ENCODE peak calls at places on chromosomes 1 and 21, in seven cellular contexts. One of them, this sample, is unnamed.

GRCh38 chr1:978069-978834 is 3.6 kb downstream of the PERM1 start:
- DNase-seq in M059J: no peak
- DNase-seq in AML-193: no peak
- DNase-seq in fibroblast of pulmonary artery: no peak
- DNase-seq in HTR-8/SVneo: no peak
- DNase-seq in left lung: peak; percentile 65
- DNase-seq in iPS-NIHi11: no peak
- DNase-seq in this sample: no peak

GRCh38 chr21:39048574-39048973 is 134.7 kb downstream of the PSMG1 start:
- DNase-seq in HTR-8/SVneo: no peak
- DNase-seq in AML-193: no peak
- DNase-seq in left lung: no peak
- DNase-seq in iPS-NIHi11: no peak
- DNase-seq in M059J: peak; percentile 81
- DNase-seq in fibroblast of pulmonary artery: peak; percentile 70
- DNase-seq in this sample: no peak

GRCh38 chr1:228372183-228373003 is 34.2 kb downstream of the TRIM11 start:
- DNase-seq in M059J: no peak
- DNase-seq in iPS-NIHi11: no peak
- DNase-seq in fibroblast of pulmonary artery: no peak
- DNase-seq in left lung: peak; percentile 75
- DNase-seq in AML-193: no peak
- DNase-seq in HTR-8/SVneo: no peak
- DNase-seq in this sample: no peak

GRCh38 chr1:28091043-28091781 is 2.8 kb upstream of the EYA3 start:
- DNase-seq in M059J: peak; percentile 72
- DNase-seq in iPS-NIHi11: peak; percentile 44
- DNase-seq in left lung: no peak
- DNase-seq in HTR-8/SVneo: peak; percentile 53
- DNase-seq in fibroblast of pulmonary artery: peak; percentile 76
- DNase-seq in AML-193: peak; percentile 85
- DNase-seq in this sample: peak; percentile 68

GRCh38 chr1:8097077-8097799 is 71.1 kb upstream of the ERRFI1 start:
- DNase-seq in HTR-8/SVneo: no peak
- DNase-seq in fibroblast of pulmonary artery: peak; percentile 86
- DNase-seq in left lung: no peak
- DNase-seq in AML-193: no peak
- DNase-seq in M059J: peak; percentile 99
- DNase-seq in iPS-NIHi11: no peak
- DNase-seq in this sample: no peak

GRCh38 chr1:109630081-109630880 is 10.6 kb downstream of the AMPD2 start:
- DNase-seq in M059J: no peak
- DNase-seq in HTR-8/SVneo: no peak
- DNase-seq in AML-193: no peak
- DNase-seq in iPS-NIHi11: peak; percentile 90
- DNase-seq in left lung: peak; percentile 64
- DNase-seq in fibroblast of pulmonary artery: no peak
- DNase-seq in this sample: peak; percentile 21

GRCh38 chr1:154448271-154448905 is 43.2 kb downstream of the IL6R start:
- DNase-seq in fibroblast of pulmonary artery: no peak
- DNase-seq in AML-193: no peak
- DNase-seq in iPS-NIHi11: no peak
- DNase-seq in HTR-8/SVneo: no peak
- DNase-seq in left lung: no peak
- DNase-seq in M059J: no peak
- DNase-seq in this sample: no peak

GRCh38 chr1:225677350-225678124 is 24.6 kb upstream of the ENAH start:
- DNase-seq in fibroblast of pulmonary artery: no peak
- DNase-seq in left lung: no peak
- DNase-seq in M059J: no peak
- DNase-seq in HTR-8/SVneo: no peak
- DNase-seq in AML-193: no peak
- DNase-seq in iPS-NIHi11: peak; percentile 74
- DNase-seq in this sample: no peak

GRCh38 chr1:6472391-6472790 is 6.4 kb upstream of the TNFRSF25 start:
- DNase-seq in AML-193: no peak
- DNase-seq in left lung: no peak
- DNase-seq in HTR-8/SVneo: no peak
- DNase-seq in fibroblast of pulmonary artery: no peak
- DNase-seq in M059J: no peak
- DNase-seq in iPS-NIHi11: no peak
- DNase-seq in this sample: no peak

GRCh38 chr1:150150511-150151021 is 850 bp downstream of the PLEKHO1 start:
- DNase-seq in M059J: peak; percentile 49
- DNase-seq in iPS-NIHi11: peak; percentile 55
- DNase-seq in fibroblast of pulmonary artery: no peak
- DNase-seq in AML-193: no peak
- DNase-seq in HTR-8/SVneo: no peak
- DNase-seq in left lung: peak; percentile 86
- DNase-seq in this sample: peak; percentile 29

GRCh38 chr1:194865367-194865766 is 1679.0 kb upstream of the B3GALT2 start:
- DNase-seq in left lung: no peak
- DNase-seq in M059J: no peak
- DNase-seq in HTR-8/SVneo: no peak
- DNase-seq in iPS-NIHi11: no peak
- DNase-seq in fibroblast of pulmonary artery: no peak
- DNase-seq in AML-193: no peak
- DNase-seq in this sample: no peak

GRCh38 chr21:15124731-15125130 is 59.9 kb upstream of the NRIP1 start:
- DNase-seq in M059J: no peak
- DNase-seq in left lung: no peak
- DNase-seq in fibroblast of pulmonary artery: no peak
- DNase-seq in iPS-NIHi11: no peak
- DNase-seq in AML-193: no peak
- DNase-seq in HTR-8/SVneo: no peak
- DNase-seq in this sample: no peak

GRCh38 chr1:79198841-79199240 is 192.3 kb upstream of the ADGRL4 start:
- DNase-seq in iPS-NIHi11: no peak
- DNase-seq in HTR-8/SVneo: peak; percentile 7
- DNase-seq in M059J: peak; percentile 63
- DNase-seq in fibroblast of pulmonary artery: peak; percentile 75
- DNase-seq in AML-193: no peak
- DNase-seq in left lung: no peak
- DNase-seq in this sample: no peak

GRCh38 chr1:45518910-45519309 is 2.8 kb downstream of the PRDX1 start:
- DNase-seq in M059J: no peak
- DNase-seq in fibroblast of pulmonary artery: peak; percentile 20
- DNase-seq in AML-193: no peak
- DNase-seq in HTR-8/SVneo: no peak
- DNase-seq in left lung: no peak
- DNase-seq in iPS-NIHi11: no peak
- DNase-seq in this sample: no peak

GRCh38 chr1:155062151-155062686 is 1.3 kb upstream of the EFNA4 start:
- DNase-seq in M059J: no peak
- DNase-seq in AML-193: no peak
- DNase-seq in iPS-NIHi11: peak; percentile 79
- DNase-seq in fibroblast of pulmonary artery: no peak
- DNase-seq in HTR-8/SVneo: no peak
- DNase-seq in left lung: no peak
- DNase-seq in this sample: no peak

GRCh38 chr1:246705368-246705767 is 18.8 kb upstream of the SCCPDH start:
- DNase-seq in fibroblast of pulmonary artery: peak; percentile 90
- DNase-seq in iPS-NIHi11: no peak
- DNase-seq in M059J: peak; percentile 59
- DNase-seq in left lung: no peak
- DNase-seq in HTR-8/SVneo: peak; percentile 78
- DNase-seq in AML-193: no peak
- DNase-seq in this sample: no peak

GRCh38 chr1:51926171-51926812 is 47.8 kb upstream of the NRDC start:
- DNase-seq in left lung: no peak
- DNase-seq in iPS-NIHi11: peak; percentile 34
- DNase-seq in fibroblast of pulmonary artery: peak; percentile 73
- DNase-seq in M059J: peak; percentile 58
- DNase-seq in HTR-8/SVneo: peak; percentile 23
- DNase-seq in AML-193: no peak
- DNase-seq in this sample: no peak

GRCh38 chr1:23505851-23506250 is 21.9 kb upstream of the ASAP3 start:
- DNase-seq in fibroblast of pulmonary artery: no peak
- DNase-seq in left lung: peak; percentile 28
- DNase-seq in HTR-8/SVneo: no peak
- DNase-seq in M059J: no peak
- DNase-seq in AML-193: no peak
- DNase-seq in iPS-NIHi11: no peak
- DNase-seq in this sample: no peak

GRCh38 chr21:17612565-17613241 is at the start of gene BTG3:
- DNase-seq in fibroblast of pulmonary artery: peak; percentile 81
- DNase-seq in iPS-NIHi11: peak; percentile 95
- DNase-seq in AML-193: no peak
- DNase-seq in left lung: peak; percentile 93
- DNase-seq in HTR-8/SVneo: peak; percentile 77
- DNase-seq in M059J: peak; percentile 80
- DNase-seq in this sample: peak; percentile 68

GRCh38 chr1:190619724-190620123 is 142.1 kb upstream of the BRINP3 start:
- DNase-seq in iPS-NIHi11: no peak
- DNase-seq in M059J: no peak
- DNase-seq in HTR-8/SVneo: no peak
- DNase-seq in fibroblast of pulmonary artery: peak; percentile 1
- DNase-seq in AML-193: no peak
- DNase-seq in left lung: no peak
- DNase-seq in this sample: no peak

GRCh38 chr21:44874497-44875331 is 1.2 kb upstream of the PTTG1IP start:
- DNase-seq in HTR-8/SVneo: no peak
- DNase-seq in fibroblast of pulmonary artery: peak; percentile 17
- DNase-seq in left lung: peak; percentile 90
- DNase-seq in M059J: peak; percentile 46
- DNase-seq in AML-193: peak; percentile 24
- DNase-seq in iPS-NIHi11: no peak
- DNase-seq in this sample: no peak

GRCh38 chr1:117820694-117821381 is 108.6 kb downstream of the GDAP2 start:
- DNase-seq in HTR-8/SVneo: no peak
- DNase-seq in AML-193: no peak
- DNase-seq in left lung: no peak
- DNase-seq in fibroblast of pulmonary artery: no peak
- DNase-seq in M059J: no peak
- DNase-seq in iPS-NIHi11: no peak
- DNase-seq in this sample: no peak

This sample was measured in naive thymus-derived CD4-positive, alpha-beta T cell.